ENCODE peak calls at places on chromosome 4, in seven cellular contexts. M, S, Q, D, B, A and O are unnamed samples.

GRCh38 chr4:126047114-126047513 is 732.4 kb downstream of the FAT4 start:
- DNase-seq in M (no peak), S (no peak), A (no peak), B (no peak), Q (no peak), D (no peak), O (no peak)

GRCh38 chr4:71732706-71733105 is 51.2 kb downstream of the GC start:
- DNase-seq in S (no peak), D (peak; percentile 3), Q (no peak), B (no peak), M (no peak), A (peak; percentile 3), O (no peak)

GRCh38 chr4:14169460-14169859 is 541.9 kb upstream of the BOD1L1 start:
- DNase-seq in S (no peak), Q (peak; percentile 62), M (no peak), A (no peak), B (no peak), D (no peak), O (no peak)

GRCh38 chr4:159487284-159487747 is 384.4 kb downstream of the RAPGEF2 start:
- DNase-seq in A (peak; percentile 51), D (peak; percentile 47), S (no peak), M (peak; percentile 49), Q (peak; percentile 43), B (no peak), O (no peak)

GRCh38 chr4:67020079-67020807 is 525.1 kb downstream of the CENPC start:
- DNase-seq in B (no peak), D (no peak), A (no peak), Q (no peak), S (no peak), M (no peak), O (no peak)

GRCh38 chr4:70676554-70677090 is 10.3 kb upstream of the JCHAIN start:
- DNase-seq in A (no peak), D (peak; percentile 56), B (no peak), M (no peak), S (no peak), Q (no peak), O (no peak)

GRCh38 chr4:121212801-121213200 is 48.7 kb upstream of the TNIP3 start:
- DNase-seq in S (no peak), A (peak; percentile 58), B (no peak), D (no peak), M (no peak), Q (no peak), O (no peak)

GRCh38 chr4:118997601-118998000 is 108.9 kb downstream of the SYNPO2 start:
- DNase-seq in D (no peak), M (no peak), B (no peak), S (no peak), Q (no peak), A (no peak), O (no peak)

GRCh38 chr4:5893013-5893580 is at the start of gene CRMP1:
- DNase-seq in A (no peak), B (no peak), S (no peak), D (no peak), M (peak; percentile 55), Q (no peak), O (peak; percentile 93)

GRCh38 chr4:20679946-20680345 is 20.3 kb upstream of the PACRGL start:
- DNase-seq in S (no peak), D (no peak), M (no peak), Q (no peak), A (no peak), B (no peak), O (no peak)

GRCh38 chr4:98209111-98209510 is 52.1 kb upstream of the RAP1GDS1 start:
- DNase-seq in S (no peak), D (no peak), Q (no peak), M (no peak), A (no peak), B (no peak), O (no peak)

GRCh38 chr4:164977243-164978164 is at the start of gene TRIM61:
- DNase-seq in Q (no peak), D (peak; percentile 91), B (no peak), S (peak; percentile 37), M (no peak), A (no peak), O (no peak)

GRCh38 chr4:99402765-99403164 is 32.4 kb downstream of the ADH7 start:
- DNase-seq in D (no peak), B (no peak), M (no peak), A (no peak), S (no peak), Q (no peak), O (no peak)
- TF ChIP-seq CTCF in D (peak; percentile 31), B (no peak), M (no peak), A (no peak), S (no peak), Q (no peak), O (no peak)

DNA sequence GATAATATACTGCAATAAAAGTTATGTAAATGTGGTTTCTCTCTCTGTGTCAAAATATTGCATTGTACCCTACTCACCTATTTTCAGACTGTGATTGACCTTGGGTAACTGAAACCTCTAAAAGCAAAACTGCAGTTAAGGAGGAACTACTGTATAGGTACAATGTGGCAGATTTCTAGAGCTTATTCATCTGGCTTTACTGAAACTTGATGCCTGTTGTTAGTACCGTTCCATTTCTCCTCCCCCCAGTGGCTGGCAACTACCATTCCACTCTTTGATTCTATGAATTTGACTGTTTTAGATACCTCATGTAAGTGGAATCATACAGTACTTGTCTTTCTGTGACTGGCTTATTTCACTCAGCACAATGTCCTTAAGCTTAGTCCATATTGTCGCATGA is 61.9 kb downstream of the HOPX start:
- DNase-seq in D (no peak), M (no peak), B (no peak), S (no peak), Q (no peak), A (no peak), O (no peak)
- TF ChIP-seq CTCF in D (no peak), M (no peak), B (no peak), S (no peak), Q (no peak), A (no peak), O (no peak)

GRCh38 chr4:8307714-8308113 is 38.2 kb downstream of the HTRA3 start:
- DNase-seq in D (no peak), S (no peak), A (no peak), Q (no peak), M (no peak), B (peak; percentile 7), O (no peak)

GRCh38 chr4:8308144-8308543 is 38.6 kb downstream of the HTRA3 start:
- DNase-seq in D (no peak), Q (no peak), A (no peak), M (no peak), S (no peak), B (peak; percentile 6), O (no peak)

GRCh38 chr4:8307126-8307525 is 37.6 kb downstream of the HTRA3 start:
- DNase-seq in D (no peak), B (peak; percentile 6), Q (no peak), S (no peak), M (no peak), A (no peak), O (no peak)

GRCh38 chr4:8310306-8310705 is 40.8 kb downstream of the HTRA3 start:
- DNase-seq in A (no peak), D (no peak), M (no peak), B (peak; percentile 4), S (no peak), Q (no peak), O (no peak)

DNA sequence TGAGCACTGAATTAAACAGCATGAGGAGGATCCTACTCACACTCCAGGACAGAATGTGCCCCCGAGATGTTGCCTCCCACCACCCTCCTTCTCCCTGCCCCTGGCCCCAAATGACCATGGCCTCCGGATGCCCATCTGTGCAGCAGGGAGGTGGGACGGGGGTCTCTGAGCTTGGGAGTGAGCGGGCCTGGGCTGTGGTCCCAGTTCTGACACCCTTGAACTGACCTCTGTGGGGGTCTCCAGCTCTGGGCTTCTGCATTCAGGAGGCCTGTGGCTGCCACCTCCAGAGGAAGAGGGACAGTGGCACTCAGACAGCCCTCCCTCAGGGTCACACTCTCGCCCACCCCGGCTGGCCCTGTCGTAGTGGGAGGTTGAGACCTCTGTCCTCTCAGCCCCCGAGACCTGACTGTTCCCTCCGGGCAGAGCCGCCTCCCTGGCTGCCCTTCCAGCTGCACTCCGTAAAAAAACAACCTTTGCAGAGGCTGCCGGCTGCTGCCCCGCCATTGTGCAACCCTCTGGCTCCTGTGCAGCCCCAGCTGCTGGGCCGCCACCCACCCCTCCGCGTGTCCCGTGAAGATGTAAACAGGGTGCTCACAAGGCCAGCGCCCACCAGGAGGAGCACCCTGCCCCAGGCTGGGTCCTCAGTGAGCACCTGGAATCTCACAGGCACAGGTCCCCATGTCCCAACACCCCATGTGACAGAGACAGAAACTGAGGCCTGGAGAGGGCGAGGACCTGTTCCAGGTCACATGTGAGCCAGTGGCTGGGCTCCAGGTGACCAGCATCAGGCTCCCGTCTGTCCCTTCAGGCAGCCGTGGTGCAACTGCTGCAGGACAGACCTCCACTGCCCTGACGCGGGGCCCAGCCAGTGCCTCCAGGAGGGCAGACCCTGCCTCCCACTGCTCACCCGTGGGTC is 39.6 kb downstream of the HTRA3 start:
- DNase-seq in D (no peak), M (no peak), Q (no peak), S (no peak), B (peak; percentile 19), A (no peak), O (no peak)
- TF ChIP-seq CTCF in D (no peak), M (no peak), Q (no peak), S (no peak), B (no peak), A (no peak), O (no peak)

DNA sequence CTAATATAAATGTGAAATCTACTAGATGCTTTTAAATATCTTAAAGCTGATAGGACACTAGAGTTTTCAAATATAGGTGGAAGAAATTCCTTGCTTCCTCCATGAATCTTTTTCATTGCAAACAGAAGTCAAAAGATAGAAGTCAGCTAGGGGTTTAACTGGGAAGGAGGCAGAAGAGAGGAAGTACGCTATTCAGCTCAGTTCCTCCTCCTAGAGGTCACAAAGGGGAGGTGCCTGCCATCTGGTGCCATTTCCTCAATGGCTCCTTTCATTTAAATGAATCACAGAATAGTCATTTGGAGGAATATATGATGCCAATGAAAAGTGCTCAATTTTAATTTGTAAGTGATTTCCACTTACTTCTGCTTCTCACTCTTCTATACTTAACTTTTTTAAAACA is 8.5 kb downstream of the COL25A1 start:
- DNase-seq in M (no peak), D (peak; percentile 54), A (no peak), B (no peak), S (no peak), Q (no peak), O (no peak)
- TF ChIP-seq CTCF in M (peak; percentile 62), D (peak; percentile 80), A (peak; percentile 41), B (no peak), S (no peak), Q (no peak), O (peak; percentile 31)

DNA sequence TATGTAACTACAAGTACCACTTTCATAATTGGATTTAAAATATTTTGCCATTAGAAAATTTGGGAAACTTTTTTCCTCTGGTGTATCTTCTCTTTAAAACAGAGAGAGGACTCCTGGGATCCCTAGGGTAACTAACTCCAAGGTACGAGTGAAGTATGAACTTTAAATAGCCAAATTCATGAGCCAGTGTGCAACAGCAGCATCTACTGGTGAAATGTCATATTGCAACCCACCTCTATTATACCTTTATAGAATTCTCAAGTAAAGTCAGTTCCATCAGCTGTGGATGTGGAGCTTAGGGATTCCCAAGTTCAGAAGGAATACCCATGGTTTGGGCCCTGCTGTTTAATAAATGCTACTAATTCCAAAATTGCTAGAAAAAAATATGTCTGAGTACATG is 282.7 kb upstream of the TAPT1 start:
- DNase-seq in A (no peak), S (no peak), D (peak; percentile 4), M (no peak), B (no peak), Q (no peak), O (no peak)
- TF ChIP-seq CTCF in A (peak; percentile 52), S (no peak), D (peak; percentile 74), M (peak; percentile 34), B (peak; percentile 39), Q (peak; percentile 50), O (no peak)